ENCODE peak calls at places on chromosomes 2 and 18, in five cellular contexts. One of them, this sample, is unnamed.

GRCh38 chr2:222861411-222862067 is 703 bp downstream of the ACSL3 start:
- DNase-seq in neural progenitor cell: no peak
- DNase-seq in GM10248: peak; percentile 51
- DNase-seq in AG08396: no peak
- DNase-seq in fibroblast of the aortic adventitia: no peak
- DNase-seq in this sample: peak; percentile 24

GRCh38 chr18:59148192-59148591 is 8.5 kb downstream of the SEC11C start:
- DNase-seq in neural progenitor cell: no peak
- DNase-seq in fibroblast of the aortic adventitia: no peak
- DNase-seq in GM10248: no peak
- DNase-seq in AG08396: no peak
- DNase-seq in this sample: no peak

GRCh38 chr18:9575558-9575957 is 38.8 kb downstream of the PPP4R1 start:
- DNase-seq in neural progenitor cell: peak; percentile 73
- DNase-seq in fibroblast of the aortic adventitia: peak; percentile 98
- DNase-seq in AG08396: peak; percentile 62
- DNase-seq in GM10248: peak; percentile 51
- DNase-seq in this sample: no peak

GRCh38 chr2:111024496-111024895 is 96.2 kb upstream of the BCL2L11 start:
- DNase-seq in AG08396: no peak
- DNase-seq in neural progenitor cell: no peak
- DNase-seq in GM10248: no peak
- DNase-seq in fibroblast of the aortic adventitia: no peak
- DNase-seq in this sample: no peak

GRCh38 chr2:8761529-8762164 is 75.8 kb downstream of the KIDINS220 start:
- DNase-seq in neural progenitor cell: peak; percentile 42
- DNase-seq in GM10248: peak; percentile 45
- DNase-seq in fibroblast of the aortic adventitia: peak; percentile 66
- DNase-seq in AG08396: peak; percentile 36
- DNase-seq in this sample: no peak

GRCh38 chr2:33215299-33215698 is 261.1 kb upstream of the RASGRP3 start:
- DNase-seq in fibroblast of the aortic adventitia: peak; percentile 96
- DNase-seq in GM10248: no peak
- DNase-seq in AG08396: peak; percentile 18
- DNase-seq in neural progenitor cell: no peak
- DNase-seq in this sample: no peak

GRCh38 chr18:57793630-57793986 is 9.5 kb downstream of the ATP8B1 start:
- DNase-seq in AG08396: no peak
- DNase-seq in fibroblast of the aortic adventitia: no peak
- DNase-seq in neural progenitor cell: no peak
- DNase-seq in GM10248: no peak
- DNase-seq in this sample: no peak

GRCh38 chr2:45497355-45497754 is 113.7 kb downstream of the SRBD1 start:
- DNase-seq in fibroblast of the aortic adventitia: peak; percentile 11
- DNase-seq in AG08396: no peak
- DNase-seq in neural progenitor cell: no peak
- DNase-seq in GM10248: peak; percentile 35
- DNase-seq in this sample: no peak

GRCh38 chr2:162258686-162259085 is 15.4 kb upstream of the FAP start:
- DNase-seq in fibroblast of the aortic adventitia: peak; percentile 64
- DNase-seq in GM10248: no peak
- DNase-seq in AG08396: no peak
- DNase-seq in neural progenitor cell: no peak
- DNase-seq in this sample: no peak

GRCh38 chr2:109690822-109691541 is 76.8 kb downstream of the SOWAHC start:
- DNase-seq in AG08396: no peak
- DNase-seq in fibroblast of the aortic adventitia: peak; percentile 30
- DNase-seq in GM10248: no peak
- DNase-seq in neural progenitor cell: no peak
- DNase-seq in this sample: no peak

GRCh38 chr2:119438726-119439284 is 7.2 kb downstream of the TMEM37 start:
- DNase-seq in AG08396: no peak
- DNase-seq in fibroblast of the aortic adventitia: no peak
- DNase-seq in GM10248: no peak
- DNase-seq in neural progenitor cell: no peak
- DNase-seq in this sample: no peak

GRCh38 chr2:191593622-191594416 is 84.1 kb upstream of the NABP1 start:
- DNase-seq in GM10248: no peak
- DNase-seq in AG08396: no peak
- DNase-seq in neural progenitor cell: no peak
- DNase-seq in fibroblast of the aortic adventitia: peak; percentile 66
- DNase-seq in this sample: no peak

GRCh38 chr2:67259581-67260347 is 137.4 kb upstream of the ETAA1 start:
- DNase-seq in AG08396: peak; percentile 24
- DNase-seq in GM10248: no peak
- DNase-seq in fibroblast of the aortic adventitia: peak; percentile 94
- DNase-seq in neural progenitor cell: no peak
- DNase-seq in this sample: no peak

GRCh38 chr2:234249006-234249405 is 198.5 kb downstream of the SPP2 start:
- DNase-seq in fibroblast of the aortic adventitia: no peak
- DNase-seq in neural progenitor cell: no peak
- DNase-seq in AG08396: no peak
- DNase-seq in GM10248: no peak
- DNase-seq in this sample: no peak

GRCh38 chr2:158191076-158191566 is 89.4 kb downstream of the UPP2 start:
- DNase-seq in AG08396: no peak
- DNase-seq in neural progenitor cell: peak; percentile 23
- DNase-seq in fibroblast of the aortic adventitia: no peak
- DNase-seq in GM10248: peak; percentile 24
- DNase-seq in this sample: no peak

GRCh38 chr2:101704046-101704466 is 6.5 kb downstream of the MAP4K4 start:
- DNase-seq in fibroblast of the aortic adventitia: peak; percentile 94
- DNase-seq in GM10248: no peak
- DNase-seq in AG08396: peak; percentile 63
- DNase-seq in neural progenitor cell: no peak
- DNase-seq in this sample: no peak

GRCh38 chr2:236051351-236051750 is 116.8 kb downstream of the GBX2 start:
- DNase-seq in GM10248: no peak
- DNase-seq in neural progenitor cell: no peak
- DNase-seq in fibroblast of the aortic adventitia: no peak
- DNase-seq in AG08396: no peak
- DNase-seq in this sample: no peak

GRCh38 chr2:73859721-73860586 is 31.2 kb downstream of the STAMBP start:
- DNase-seq in GM10248: no peak
- DNase-seq in AG08396: peak; percentile 70
- DNase-seq in fibroblast of the aortic adventitia: peak; percentile 60
- DNase-seq in neural progenitor cell: no peak
- DNase-seq in this sample: no peak

This sample was measured in CD4-positive, alpha-beta T cell.